ENCODE peak calls at places on chromosome 18, in seven cellular contexts. One of them, this sample, is unnamed.
A peak's percentile ranks its signal among the peaks of the same experiment; 100 is the strongest.

GRCh38 chr18:27411911-27412310 is 226.8 kb upstream of the CHST9 start:
- DNase-seq in fibroblast of lung: no peak
- DNase-seq in Karpas-422: no peak
- DNase-seq in GM23248: peak; percentile 41
- DNase-seq in mammary epithelial cell: peak; percentile 60
- DNase-seq in GM12878: no peak
- DNase-seq in osteoblast: peak; percentile 45
- DNase-seq in this sample: peak; percentile 72

GRCh38 chr18:58567453-58568196 is 61.3 kb downstream of the ALPK2 start:
- DNase-seq in fibroblast of lung: peak; percentile 98
- DNase-seq in Karpas-422: no peak
- DNase-seq in GM23248: peak; percentile 97
- DNase-seq in mammary epithelial cell: peak; percentile 98
- DNase-seq in GM12878: no peak
- DNase-seq in osteoblast: peak; percentile 76
- DNase-seq in this sample: peak; percentile 98

GRCh38 chr18:8744038-8744437 is 38.7 kb downstream of the MTCL1 start:
- DNase-seq in fibroblast of lung: no peak
- DNase-seq in Karpas-422: no peak
- DNase-seq in GM23248: no peak
- DNase-seq in mammary epithelial cell: no peak
- DNase-seq in GM12878: no peak
- DNase-seq in osteoblast: peak; percentile 81
- DNase-seq in this sample: no peak

GRCh38 chr18:80065705-80066104 is 31.5 kb downstream of the RBFA start:
- DNase-seq in fibroblast of lung: no peak
- DNase-seq in Karpas-422: no peak
- DNase-seq in GM23248: no peak
- DNase-seq in mammary epithelial cell: no peak
- DNase-seq in GM12878: no peak
- DNase-seq in osteoblast: no peak
- DNase-seq in this sample: no peak

GRCh38 chr18:48841381-48842258 is 109.1 kb downstream of the SMAD7 start:
- DNase-seq in fibroblast of lung: peak; percentile 74
- DNase-seq in Karpas-422: no peak
- DNase-seq in GM23248: peak; percentile 77
- DNase-seq in mammary epithelial cell: no peak
- DNase-seq in GM12878: no peak
- DNase-seq in osteoblast: peak; percentile 95
- DNase-seq in this sample: no peak

GRCh38 chr18:8705941-8706544 is 687 bp downstream of the MTCL1 start:
- DNase-seq in fibroblast of lung: no peak
- DNase-seq in Karpas-422: no peak
- DNase-seq in GM23248: peak; percentile 65
- DNase-seq in mammary epithelial cell: peak; percentile 14
- DNase-seq in GM12878: no peak
- DNase-seq in osteoblast: peak; percentile 93
- DNase-seq in this sample: no peak

GRCh38 chr18:26119246-26119645 is 14.4 kb upstream of the PSMA8 start:
- DNase-seq in fibroblast of lung: no peak
- DNase-seq in Karpas-422: no peak
- DNase-seq in GM23248: no peak
- DNase-seq in mammary epithelial cell: no peak
- DNase-seq in GM12878: no peak
- DNase-seq in osteoblast: no peak
- DNase-seq in this sample: no peak

GRCh38 chr18:23537274-23537673 is 34.0 kb downstream of the RMC1 start:
- DNase-seq in fibroblast of lung: no peak
- DNase-seq in Karpas-422: no peak
- DNase-seq in GM23248: no peak
- DNase-seq in mammary epithelial cell: no peak
- DNase-seq in GM12878: no peak
- DNase-seq in osteoblast: no peak
- DNase-seq in this sample: no peak

GRCh38 chr18:63203497-63203896 is 116.1 kb downstream of the BCL2 start:
- DNase-seq in fibroblast of lung: no peak
- DNase-seq in Karpas-422: no peak
- DNase-seq in GM23248: no peak
- DNase-seq in mammary epithelial cell: no peak
- DNase-seq in GM12878: no peak
- DNase-seq in osteoblast: no peak
- DNase-seq in this sample: no peak

GRCh38 chr18:62651276-62652031 is 63.9 kb upstream of the PHLPP1 start:
- DNase-seq in fibroblast of lung: no peak
- DNase-seq in Karpas-422: no peak
- DNase-seq in GM23248: no peak
- DNase-seq in mammary epithelial cell: no peak
- DNase-seq in GM12878: no peak
- DNase-seq in osteoblast: no peak
- DNase-seq in this sample: no peak

GRCh38 chr18:78632111-78632541 is 347.5 kb upstream of the SALL3 start:
- DNase-seq in fibroblast of lung: no peak
- DNase-seq in Karpas-422: peak; percentile 42
- DNase-seq in GM23248: peak; percentile 14
- DNase-seq in mammary epithelial cell: no peak
- DNase-seq in GM12878: no peak
- DNase-seq in osteoblast: no peak
- DNase-seq in this sample: peak; percentile 16

GRCh38 chr18:29560270-29560669 is 1383.3 kb upstream of the CDH2 start:
- DNase-seq in fibroblast of lung: no peak
- DNase-seq in Karpas-422: peak; percentile 70
- DNase-seq in GM23248: no peak
- DNase-seq in mammary epithelial cell: no peak
- DNase-seq in GM12878: peak; percentile 15
- DNase-seq in osteoblast: no peak
- DNase-seq in this sample: no peak

GRCh38 chr18:63970803-63971191 is 916 bp downstream of the SERPINB8 start:
- DNase-seq in fibroblast of lung: peak; percentile 42
- DNase-seq in Karpas-422: no peak
- DNase-seq in GM23248: peak; percentile 77
- DNase-seq in mammary epithelial cell: peak; percentile 79
- DNase-seq in GM12878: no peak
- DNase-seq in osteoblast: peak; percentile 83
- DNase-seq in this sample: no peak

GRCh38 chr18:2965797-2966196 is 47.1 kb downstream of the LPIN2 start:
- DNase-seq in fibroblast of lung: no peak
- DNase-seq in Karpas-422: no peak
- DNase-seq in GM23248: no peak
- DNase-seq in mammary epithelial cell: no peak
- DNase-seq in GM12878: no peak
- DNase-seq in osteoblast: no peak
- DNase-seq in this sample: no peak

GRCh38 chr18:2967357-2967756 is 45.6 kb downstream of the LPIN2 start:
- DNase-seq in fibroblast of lung: no peak
- DNase-seq in Karpas-422: no peak
- DNase-seq in GM23248: no peak
- DNase-seq in mammary epithelial cell: no peak
- DNase-seq in GM12878: no peak
- DNase-seq in osteoblast: no peak
- DNase-seq in this sample: no peak

GRCh38 chr18:2961828-2962227 is 51.1 kb downstream of the LPIN2 start:
- DNase-seq in fibroblast of lung: peak; percentile 61
- DNase-seq in Karpas-422: peak; percentile 63
- DNase-seq in GM23248: peak; percentile 57
- DNase-seq in mammary epithelial cell: no peak
- DNase-seq in GM12878: no peak
- DNase-seq in osteoblast: no peak
- DNase-seq in this sample: peak; percentile 60

GRCh38 chr18:2963048-2963447 is 49.9 kb downstream of the LPIN2 start:
- DNase-seq in fibroblast of lung: no peak
- DNase-seq in Karpas-422: peak; percentile 47
- DNase-seq in GM23248: no peak
- DNase-seq in mammary epithelial cell: no peak
- DNase-seq in GM12878: no peak
- DNase-seq in osteoblast: no peak
- DNase-seq in this sample: no peak

DNA sequence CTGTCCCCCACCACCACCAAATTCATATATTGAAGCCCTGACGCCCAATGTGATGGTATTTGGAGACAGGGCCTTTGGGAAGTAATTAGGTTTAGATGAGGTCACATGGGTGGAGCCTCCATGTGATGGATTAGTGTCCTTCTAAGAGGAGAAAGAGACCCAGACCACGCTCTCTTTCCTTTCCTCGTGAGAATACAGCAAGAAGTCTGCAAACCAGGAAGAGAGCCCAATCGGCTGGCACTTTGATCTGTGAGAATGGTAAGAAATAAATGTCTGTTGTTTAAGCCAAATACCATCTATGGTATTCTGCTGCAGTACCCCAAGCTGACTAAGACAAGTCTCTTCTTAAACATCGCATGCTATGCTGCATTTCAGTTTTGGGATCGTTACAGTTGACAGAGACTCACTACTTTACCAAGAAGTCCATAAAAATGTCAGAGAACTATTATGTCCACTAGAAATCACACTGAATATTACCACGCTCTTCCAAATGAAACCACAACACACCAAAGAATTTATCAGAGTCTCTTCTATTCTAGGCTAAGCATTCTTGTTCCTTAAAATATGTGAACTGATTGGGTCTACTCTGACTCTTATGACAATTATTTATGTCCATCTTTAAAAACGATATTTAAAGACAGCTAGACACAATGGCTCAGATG is 48.5 kb downstream of the LPIN2 start:
- DNase-seq in fibroblast of lung: no peak
- DNase-seq in Karpas-422: no peak
- DNase-seq in GM23248: no peak
- DNase-seq in mammary epithelial cell: no peak
- DNase-seq in GM12878: no peak
- DNase-seq in osteoblast: no peak
- DNase-seq in this sample: peak; percentile 35
- H4K20me1 ChIP-seq in fibroblast of lung: no peaks in the 10 kb centered on the region
- H4K20me1 ChIP-seq in Karpas-422: peaks cover 1% of the 10 kb centered on the region
- H4K20me1 ChIP-seq in GM23248: peaks cover 6% of the 10 kb centered on the region
- H4K20me1 ChIP-seq in mammary epithelial cell: no peaks in the 10 kb centered on the region
- H4K20me1 ChIP-seq in GM12878: no peaks in the 10 kb centered on the region
- H4K20me1 ChIP-seq in osteoblast: peaks cover 21% of the 10 kb centered on the region
- H4K20me1 ChIP-seq in this sample: peaks cover 38% of the 10 kb centered on the region

GRCh38 chr18:32683044-32683443 is 89.8 kb downstream of the KLHL14 start:
- DNase-seq in fibroblast of lung: no peak
- DNase-seq in Karpas-422: no peak
- DNase-seq in GM23248: no peak
- DNase-seq in mammary epithelial cell: no peak
- DNase-seq in GM12878: no peak
- DNase-seq in osteoblast: no peak
- DNase-seq in this sample: no peak

GRCh38 chr18:32688821-32689220 is 84.0 kb downstream of the KLHL14 start:
- DNase-seq in fibroblast of lung: no peak
- DNase-seq in Karpas-422: no peak
- DNase-seq in GM23248: peak; percentile 2
- DNase-seq in mammary epithelial cell: peak; percentile 23
- DNase-seq in GM12878: no peak
- DNase-seq in osteoblast: no peak
- DNase-seq in this sample: no peak

GRCh38 chr18:32684940-32685339 is 87.9 kb downstream of the KLHL14 start:
- DNase-seq in fibroblast of lung: no peak
- DNase-seq in Karpas-422: no peak
- DNase-seq in GM23248: no peak
- DNase-seq in mammary epithelial cell: no peak
- DNase-seq in GM12878: no peak
- DNase-seq in osteoblast: no peak
- DNase-seq in this sample: no peak
- H3K4me3 ChIP-seq in fibroblast of lung: no peak overlapping the region
- H3K4me3 ChIP-seq in Karpas-422: no peak overlapping the region
- H3K4me3 ChIP-seq in GM23248: no peak overlapping the region
- H3K4me3 ChIP-seq in mammary epithelial cell: no peak overlapping the region
- H3K4me3 ChIP-seq in GM12878: no peak overlapping the region
- H3K4me3 ChIP-seq in osteoblast: no peak overlapping the region
- H3K4me3 ChIP-seq in this sample: no peak overlapping the region

DNA sequence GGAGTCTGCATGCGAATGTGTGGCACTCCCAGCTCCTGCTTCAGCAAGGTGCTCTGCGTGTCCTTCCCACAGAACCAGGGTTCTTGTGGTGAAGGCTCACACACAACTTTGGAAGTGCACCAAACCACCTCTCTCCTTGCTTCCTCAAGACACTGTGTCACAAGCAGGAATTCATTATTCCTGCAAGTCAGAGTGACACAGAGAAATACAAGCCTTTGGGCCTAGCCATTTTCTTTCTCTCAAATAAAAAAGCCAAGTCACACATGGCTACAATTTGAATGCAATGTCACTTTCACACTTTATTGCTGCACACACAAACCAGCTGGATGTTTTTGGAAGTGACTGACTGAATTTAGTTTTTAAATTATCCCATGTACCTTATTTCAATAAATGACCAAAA is 30.1 kb upstream of the THOC1 start:
- DNase-seq in fibroblast of lung: no peak
- DNase-seq in Karpas-422: no peak
- DNase-seq in GM23248: peak; percentile 39
- DNase-seq in mammary epithelial cell: no peak
- DNase-seq in GM12878: no peak
- DNase-seq in osteoblast: no peak
- DNase-seq in this sample: peak; percentile 27
- H4K20me1 ChIP-seq in fibroblast of lung: no peaks in the 10 kb centered on the region
- H4K20me1 ChIP-seq in Karpas-422: no peaks in the 10 kb centered on the region
- H4K20me1 ChIP-seq in GM23248: no peaks in the 10 kb centered on the region
- H4K20me1 ChIP-seq in mammary epithelial cell: no peaks in the 10 kb centered on the region
- H4K20me1 ChIP-seq in GM12878: no peaks in the 10 kb centered on the region
- H4K20me1 ChIP-seq in osteoblast: no peaks in the 10 kb centered on the region
- H4K20me1 ChIP-seq in this sample: no peaks in the 10 kb centered on the region

GRCh38 chr18:3345452-3345851 is 83.5 kb downstream of the MYL12B start:
- DNase-seq in fibroblast of lung: peak; percentile 72
- DNase-seq in Karpas-422: no peak
- DNase-seq in GM23248: peak; percentile 55
- DNase-seq in mammary epithelial cell: peak; percentile 18
- DNase-seq in GM12878: no peak
- DNase-seq in osteoblast: no peak
- DNase-seq in this sample: no peak

GRCh38 chr18:3340015-3340681 is 78.2 kb downstream of the MYL12B start:
- DNase-seq in fibroblast of lung: peak; percentile 9
- DNase-seq in Karpas-422: no peak
- DNase-seq in GM23248: peak; percentile 68
- DNase-seq in mammary epithelial cell: peak; percentile 64
- DNase-seq in GM12878: no peak
- DNase-seq in osteoblast: no peak
- DNase-seq in this sample: peak; percentile 55

GRCh38 chr18:3340682-3341097 is 78.8 kb downstream of the MYL12B start:
- DNase-seq in fibroblast of lung: peak; percentile 30
- DNase-seq in Karpas-422: no peak
- DNase-seq in GM23248: peak; percentile 32
- DNase-seq in mammary epithelial cell: no peak
- DNase-seq in GM12878: no peak
- DNase-seq in osteoblast: no peak
- DNase-seq in this sample: no peak

GRCh38 chr18:3345885-3346284 is 84.0 kb downstream of the MYL12B start:
- DNase-seq in fibroblast of lung: peak; percentile 53
- DNase-seq in Karpas-422: no peak
- DNase-seq in GM23248: no peak
- DNase-seq in mammary epithelial cell: peak; percentile 91
- DNase-seq in GM12878: no peak
- DNase-seq in osteoblast: no peak
- DNase-seq in this sample: no peak

DNA sequence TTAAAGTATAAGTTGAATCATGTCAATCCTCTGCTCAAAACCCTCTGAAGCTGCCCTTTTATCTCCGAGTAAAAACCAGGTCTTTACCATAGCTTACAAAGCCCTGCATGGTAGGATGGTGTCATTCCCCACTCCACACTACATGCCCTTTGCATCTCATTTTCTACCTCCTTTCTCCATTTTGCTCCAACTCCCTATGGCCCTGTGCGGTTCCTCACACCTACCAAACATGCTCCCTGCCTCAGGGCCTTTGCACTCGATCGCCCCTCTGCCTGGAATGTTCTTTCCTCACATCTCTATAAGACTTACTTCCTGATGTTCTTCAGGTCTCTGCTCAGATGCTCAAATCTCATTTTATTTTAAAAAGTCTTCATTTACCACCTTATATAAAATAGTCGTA is 80.7 kb downstream of the MYL12B start:
- DNase-seq in fibroblast of lung: no peak
- DNase-seq in Karpas-422: no peak
- DNase-seq in GM23248: no peak
- DNase-seq in mammary epithelial cell: no peak
- DNase-seq in GM12878: no peak
- DNase-seq in osteoblast: no peak
- DNase-seq in this sample: no peak
- H3K4me3 ChIP-seq in fibroblast of lung: no peak overlapping the region
- H3K4me3 ChIP-seq in Karpas-422: no peak overlapping the region
- H3K4me3 ChIP-seq in GM23248: no peak overlapping the region
- H3K4me3 ChIP-seq in mammary epithelial cell: no peak overlapping the region
- H3K4me3 ChIP-seq in GM12878: no peak overlapping the region
- H3K4me3 ChIP-seq in osteoblast: no peak overlapping the region
- H3K4me3 ChIP-seq in this sample: no peak overlapping the region